ENCODE peak calls at places on chromosomes 13 and 19, in five cellular contexts. One of them, this sample, is unnamed. For H3K4me1, the result is how much of the 10 kb centered on the place peaks cover.

GRCh38 chr13:73366241-73366640 is 307.4 kb downstream of the KLF5 start:
- DNase-seq in right lobe of liver: no peak
- DNase-seq in endodermal cell: no peak
- DNase-seq in A549: no peak
- DNase-seq in cardiac muscle cell: no peak
- DNase-seq in this sample: no peak

GRCh38 chr13:95180513-95181245 is 120.6 kb downstream of the ABCC4 start:
- DNase-seq in A549: no peak
- DNase-seq in endodermal cell: no peak
- DNase-seq in cardiac muscle cell: peak
- DNase-seq in right lobe of liver: no peak
- DNase-seq in this sample: no peak

GRCh38 chr19:9885077-9885552 is 50.0 kb downstream of the PIN1 start:
- DNase-seq in endodermal cell: peak
- DNase-seq in A549: no peak
- DNase-seq in cardiac muscle cell: no peak
- DNase-seq in right lobe of liver: no peak
- DNase-seq in this sample: peak

GRCh38 chr19:4575267-4575793 is 15.8 kb upstream of the SEMA6B start:
- DNase-seq in cardiac muscle cell: peak
- DNase-seq in right lobe of liver: no peak
- DNase-seq in endodermal cell: peak
- DNase-seq in A549: peak
- DNase-seq in this sample: no peak

GRCh38 chr13:44393391-44393790 is 19.8 kb downstream of the SERP2 start:
- DNase-seq in right lobe of liver: peak
- DNase-seq in endodermal cell: no peak
- DNase-seq in A549: no peak
- DNase-seq in cardiac muscle cell: no peak
- DNase-seq in this sample: no peak

GRCh38 chr13:25908390-25908789 is 143.4 kb downstream of the SHISA2 start:
- DNase-seq in endodermal cell: no peak
- DNase-seq in A549: no peak
- DNase-seq in right lobe of liver: no peak
- DNase-seq in cardiac muscle cell: no peak
- DNase-seq in this sample: no peak

GRCh38 chr19:690203-690602 is 5.0 kb downstream of the PRSS57 start:
- DNase-seq in cardiac muscle cell: no peak
- DNase-seq in endodermal cell: peak
- DNase-seq in A549: no peak
- DNase-seq in right lobe of liver: no peak
- DNase-seq in this sample: no peak

GRCh38 chr13:21118180-21118579 is 56.8 kb upstream of the LATS2 start:
- DNase-seq in right lobe of liver: no peak
- DNase-seq in cardiac muscle cell: no peak
- DNase-seq in A549: no peak
- DNase-seq in endodermal cell: no peak
- DNase-seq in this sample: no peak

GRCh38 chr19:53558404-53558803 is 20.5 kb downstream of the ZNF331 start:
- DNase-seq in A549: no peak
- DNase-seq in cardiac muscle cell: no peak
- DNase-seq in right lobe of liver: no peak
- DNase-seq in endodermal cell: no peak
- DNase-seq in this sample: no peak

GRCh38 chr13:25848822-25849740 is 202.7 kb downstream of the SHISA2 start:
- DNase-seq in A549: no peak
- DNase-seq in right lobe of liver: no peak
- DNase-seq in cardiac muscle cell: no peak
- DNase-seq in endodermal cell: no peak
- DNase-seq in this sample: no peak

GRCh38 chr13:43848250-43848649 is 31.3 kb downstream of the CCDC122 start:
- DNase-seq in right lobe of liver: no peak
- DNase-seq in cardiac muscle cell: no peak
- DNase-seq in endodermal cell: no peak
- DNase-seq in A549: no peak
- DNase-seq in this sample: no peak

GRCh38 chr19:58002384-58003152 is at the start of gene ZNF606:
- DNase-seq in endodermal cell: peak
- DNase-seq in A549: peak
- DNase-seq in right lobe of liver: peak
- DNase-seq in cardiac muscle cell: peak
- DNase-seq in this sample: peak

GRCh38 chr13:45370922-45371406 is 30.0 kb upstream of the TPT1 start:
- DNase-seq in A549: peak
- DNase-seq in endodermal cell: peak
- DNase-seq in cardiac muscle cell: peak
- DNase-seq in right lobe of liver: peak
- DNase-seq in this sample: peak

GRCh38 chr19:831407-832369 is 4.1 kb downstream of the AZU1 start:
- DNase-seq in endodermal cell: no peak
- DNase-seq in right lobe of liver: no peak
- DNase-seq in A549: no peak
- DNase-seq in cardiac muscle cell: no peak
- DNase-seq in this sample: no peak

GRCh38 chr13:110116072-110116487 is 190.9 kb downstream of the COL4A1 start:
- DNase-seq in right lobe of liver: peak
- DNase-seq in A549: peak
- DNase-seq in cardiac muscle cell: peak
- DNase-seq in endodermal cell: peak
- DNase-seq in this sample: no peak

GRCh38 chr13:53064721-53065120 is 36.1 kb downstream of the OLFM4 start:
- DNase-seq in endodermal cell: no peak
- DNase-seq in A549: no peak
- DNase-seq in right lobe of liver: no peak
- DNase-seq in cardiac muscle cell: no peak
- DNase-seq in this sample: no peak

GRCh38 chr13:76812206-76812882 is 73.9 kb downstream of the KCTD12 start:
- DNase-seq in cardiac muscle cell: no peak
- DNase-seq in right lobe of liver: no peak
- DNase-seq in A549: no peak
- DNase-seq in endodermal cell: no peak
- DNase-seq in this sample: peak

GRCh38 chr19:39817888-39818561 is 15.9 kb downstream of the DYRK1B start:
- DNase-seq in cardiac muscle cell: no peak
- DNase-seq in endodermal cell: no peak
- DNase-seq in A549: no peak
- DNase-seq in right lobe of liver: no peak
- DNase-seq in this sample: no peak

GRCh38 chr13:111650626-111651025 is 330.2 kb downstream of the TEX29 start:
- DNase-seq in right lobe of liver: no peak
- DNase-seq in cardiac muscle cell: no peak
- DNase-seq in endodermal cell: no peak
- DNase-seq in A549: no peak
- DNase-seq in this sample: no peak

GRCh38 chr13:29707876-29708543 is 112.5 kb upstream of the SLC7A1 start:
- DNase-seq in endodermal cell: peak
- DNase-seq in A549: peak
- DNase-seq in right lobe of liver: no peak
- DNase-seq in cardiac muscle cell: peak
- DNase-seq in this sample: no peak

GRCh38 chr19:38452430-38453366 is 19.2 kb downstream of the RYR1 start:
- DNase-seq in endodermal cell: peak
- DNase-seq in cardiac muscle cell: peak
- DNase-seq in A549: no peak
- DNase-seq in right lobe of liver: no peak
- DNase-seq in this sample: no peak

GRCh38 chr13:69935043-69935442 is 172.6 kb upstream of the ATXN8OS start:
- DNase-seq in A549: no peak
- DNase-seq in cardiac muscle cell: no peak
- DNase-seq in right lobe of liver: no peak
- DNase-seq in endodermal cell: no peak
- DNase-seq in this sample: no peak

GRCh38 chr13:51148223-51148951 is 37.3 kb upstream of the C13orf42 start:
- DNase-seq in endodermal cell: peak
- DNase-seq in cardiac muscle cell: no peak
- DNase-seq in right lobe of liver: no peak
- DNase-seq in A549: no peak
- DNase-seq in this sample: no peak

GRCh38 chr19:53634768-53635167 is 3.0 kb downstream of the DPRX start:
- DNase-seq in endodermal cell: peak
- DNase-seq in cardiac muscle cell: no peak
- DNase-seq in right lobe of liver: no peak
- DNase-seq in A549: no peak
- DNase-seq in this sample: no peak

GRCh38 chr19:47848871-47849473 is 10.1 kb upstream of the TPRX2 start:
- DNase-seq in A549: peak
- DNase-seq in cardiac muscle cell: peak
- DNase-seq in right lobe of liver: no peak
- DNase-seq in endodermal cell: peak
- DNase-seq in this sample: no peak

GRCh38 chr13:27997904-27998522 is 9.5 kb upstream of the URAD start:
- DNase-seq in cardiac muscle cell: peak
- DNase-seq in right lobe of liver: no peak
- DNase-seq in A549: peak
- DNase-seq in endodermal cell: peak
- DNase-seq in this sample: no peak

GRCh38 chr13:73835138-73835721 is 299.0 kb downstream of the KLF12 start:
- DNase-seq in A549: peak
- DNase-seq in cardiac muscle cell: peak
- DNase-seq in right lobe of liver: no peak
- DNase-seq in endodermal cell: no peak
- DNase-seq in this sample: no peak

GRCh38 chr19:46746281-46746965 is at the start of gene STRN4:
- DNase-seq in A549: peak
- DNase-seq in right lobe of liver: no peak
- DNase-seq in cardiac muscle cell: peak
- DNase-seq in endodermal cell: peak
- DNase-seq in this sample: no peak

GRCh38 chr19:10454267-10454666 is 33.9 kb downstream of the PDE4A start:
- DNase-seq in A549: no peak
- DNase-seq in right lobe of liver: no peak
- DNase-seq in endodermal cell: peak
- DNase-seq in cardiac muscle cell: peak
- DNase-seq in this sample: no peak

GRCh38 chr19:14004619-14005380 is 1.3 kb downstream of the RFX1 start:
- DNase-seq in A549: no peak
- DNase-seq in endodermal cell: no peak
- DNase-seq in cardiac muscle cell: no peak
- DNase-seq in right lobe of liver: peak
- DNase-seq in this sample: peak

GRCh38 chr13:45299194-45299593 is 41.8 kb downstream of the TPT1 start:
- DNase-seq in cardiac muscle cell: no peak
- DNase-seq in A549: no peak
- DNase-seq in endodermal cell: no peak
- DNase-seq in right lobe of liver: no peak
- DNase-seq in this sample: no peak

GRCh38 chr13:112062047-112062618 is 4.8 kb upstream of the SOX1 start:
- DNase-seq in right lobe of liver: no peak
- DNase-seq in A549: no peak
- DNase-seq in cardiac muscle cell: no peak
- DNase-seq in endodermal cell: peak
- DNase-seq in this sample: no peak

GRCh38 chr13:57340878-57341277 is 173.9 kb downstream of the PRR20E start:
- DNase-seq in right lobe of liver: no peak
- DNase-seq in endodermal cell: no peak
- DNase-seq in A549: no peak
- DNase-seq in cardiac muscle cell: no peak
- DNase-seq in this sample: no peak

GRCh38 chr13:46617885-46618284 is 64.9 kb downstream of the LRCH1 start:
- DNase-seq in A549: no peak
- DNase-seq in cardiac muscle cell: no peak
- DNase-seq in endodermal cell: no peak
- DNase-seq in right lobe of liver: no peak
- DNase-seq in this sample: no peak

GRCh38 chr13:46614582-46614981 is 61.6 kb downstream of the LRCH1 start:
- DNase-seq in A549: peak
- DNase-seq in cardiac muscle cell: no peak
- DNase-seq in right lobe of liver: no peak
- DNase-seq in endodermal cell: no peak
- DNase-seq in this sample: no peak

GRCh38 chr13:46615888-46616531 is 63.0 kb downstream of the LRCH1 start:
- DNase-seq in A549: no peak
- DNase-seq in cardiac muscle cell: no peak
- DNase-seq in endodermal cell: no peak
- DNase-seq in right lobe of liver: no peak
- DNase-seq in this sample: no peak

GRCh38 chr13:46620029-46620428 is 67.1 kb downstream of the LRCH1 start:
- DNase-seq in endodermal cell: no peak
- DNase-seq in cardiac muscle cell: no peak
- DNase-seq in A549: no peak
- DNase-seq in right lobe of liver: no peak
- DNase-seq in this sample: no peak

DNA sequence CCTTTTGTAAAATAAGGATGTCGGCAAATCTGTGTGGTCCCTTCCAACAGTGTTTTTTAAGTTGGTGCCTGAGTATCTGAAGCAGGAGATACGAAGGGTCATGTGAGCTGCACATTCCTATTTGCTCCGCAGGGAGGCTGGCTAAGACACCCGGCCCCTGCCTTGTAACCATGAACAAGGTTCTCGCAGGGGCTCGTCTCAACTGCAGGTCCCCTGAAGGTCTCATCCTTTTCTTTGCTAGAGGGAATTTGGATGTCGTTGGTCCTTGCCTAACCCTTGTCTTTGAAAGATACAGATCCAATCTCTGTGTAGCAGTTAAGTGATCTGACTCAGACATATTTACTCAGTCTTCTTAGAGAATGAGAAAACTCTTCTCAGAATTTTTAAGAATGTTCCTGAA is 64.4 kb downstream of the LRCH1 start:
- DNase-seq in endodermal cell: no peak
- DNase-seq in A549: no peak
- DNase-seq in right lobe of liver: no peak
- DNase-seq in cardiac muscle cell: no peak
- DNase-seq in this sample: no peak
- TF ChIP-seq CTCF in endodermal cell: no peak
- TF ChIP-seq CTCF in A549: no peak
- TF ChIP-seq CTCF in right lobe of liver: no peak
- TF ChIP-seq CTCF in cardiac muscle cell: no peak
- TF ChIP-seq CTCF in this sample: no peak

GRCh38 chr19:2485428-2485827 is 9.5 kb downstream of the GADD45B start:
- DNase-seq in cardiac muscle cell: no peak
- DNase-seq in right lobe of liver: no peak
- DNase-seq in endodermal cell: peak
- DNase-seq in A549: no peak
- DNase-seq in this sample: no peak
- H3K4me1 ChIP-seq in cardiac muscle cell: under half
- H3K4me1 ChIP-seq in right lobe of liver: under half
- H3K4me1 ChIP-seq in endodermal cell: under half
- H3K4me1 ChIP-seq in A549: under half
- H3K4me1 ChIP-seq in this sample: under half

GRCh38 chr19:33587150-33587549 is 34.6 kb upstream of the CHST8 start:
- DNase-seq in endodermal cell: no peak
- DNase-seq in cardiac muscle cell: no peak
- DNase-seq in right lobe of liver: no peak
- DNase-seq in A549: no peak
- DNase-seq in this sample: no peak
- H3K4me3 ChIP-seq in endodermal cell: no peak
- H3K4me3 ChIP-seq in cardiac muscle cell: no peak
- H3K4me3 ChIP-seq in right lobe of liver: no peak
- H3K4me3 ChIP-seq in A549: no peak
- H3K4me3 ChIP-seq in this sample: no peak

DNA sequence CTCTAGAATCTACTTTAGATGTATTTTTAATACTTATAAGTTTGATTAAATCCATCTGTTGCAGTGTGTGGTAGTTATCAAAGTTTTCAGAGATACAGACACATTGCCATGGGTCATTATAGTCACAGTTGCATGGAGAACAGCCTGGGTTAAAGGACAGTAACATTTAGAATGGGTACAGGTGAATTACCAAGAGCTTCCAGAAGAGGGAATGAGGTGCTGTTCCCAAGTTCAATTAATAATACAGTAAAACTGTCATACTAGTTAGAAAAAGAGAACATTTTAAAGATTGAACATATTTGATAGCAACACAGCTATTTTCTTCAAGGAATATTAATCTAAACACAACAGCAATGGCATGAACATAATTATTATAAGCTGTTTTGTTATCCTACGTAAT is 322.6 kb upstream of the SLC10A2 start:
- DNase-seq in cardiac muscle cell: no peak
- DNase-seq in endodermal cell: no peak
- DNase-seq in right lobe of liver: no peak
- DNase-seq in A549: no peak
- DNase-seq in this sample: no peak
- TF ChIP-seq CTCF in cardiac muscle cell: no peak
- TF ChIP-seq CTCF in endodermal cell: peak
- TF ChIP-seq CTCF in right lobe of liver: peak
- TF ChIP-seq CTCF in A549: no peak
- TF ChIP-seq CTCF in this sample: no peak